ENCODE peak calls at places on chromosomes 3 and 15, in nine cellular contexts. I is effector CD4-positive, alpha-beta T cell; C is osteoblast; Y is H7; J is astrocyte of the spinal cord; S is KBM-7; V is T-helper 2 cell treated with Interferon-gamma antibody and Interleukin-4, amounts not matched to agents 5 μg/mL and 100 μg/mL, for 36 hours; W is caudate nucleus; D is effector memory CD8-positive, alpha-beta T cell. F is an unnamed sample.
A peak's percentile ranks its signal among the peaks of the same experiment; 100 is the strongest.

GRCh38 chr3:87448559-87448958 is 172.2 kb upstream of the POU1F1 start:
- DNase-seq in I (no peak), C (no peak), Y (no peak), J (no peak), S (no peak), V (no peak), W (no peak), D (no peak), F (no peak)

GRCh38 chr3:23992051-23992628 is 47.1 kb downstream of the NR1D2 start:
- DNase-seq in I (no peak), C (peak; percentile 63), Y (no peak), J (peak; percentile 59), S (peak; percentile 70), V (no peak), W (no peak), D (no peak), F (peak; percentile 87)

GRCh38 chr3:51340989-51341636 is 44.0 kb upstream of the MANF start:
- DNase-seq in I (no peak), C (no peak), Y (no peak), J (no peak), S (no peak), V (no peak), W (no peak), D (no peak), F (peak; percentile 5)

GRCh38 chr3:173398111-173398479 is 551 bp downstream of the NLGN1 start:
- DNase-seq in I (no peak), C (peak; percentile 65), Y (no peak), J (no peak), S (no peak), V (no peak), W (no peak), D (no peak), F (peak; percentile 61)

GRCh38 chr3:67000006-67000405 is 1.9 kb downstream of the KBTBD8 start:
- DNase-seq in I (no peak), C (peak; percentile 78), Y (no peak), J (peak; percentile 20), S (peak; percentile 76), V (no peak), W (no peak), D (no peak), F (peak; percentile 55)

GRCh38 chr3:127479449-127479848 is 111.1 kb downstream of the TPRA1 start:
- DNase-seq in I (no peak), C (peak; percentile 57), Y (peak; percentile 80), J (no peak), S (no peak), V (no peak), W (no peak), D (no peak), F (no peak)

GRCh38 chr3:158794936-158795518 is 6.8 kb upstream of the MFSD1 start:
- DNase-seq in I (no peak), C (no peak), Y (no peak), J (peak; percentile 65), S (peak; percentile 55), V (no peak), W (no peak), D (no peak), F (peak; percentile 72)

GRCh38 chr3:165336786-165337185 is 140.6 kb upstream of the SLITRK3 start:
- DNase-seq in I (no peak), C (no peak), Y (no peak), J (peak; percentile 27), S (no peak), V (no peak), W (no peak), D (no peak), F (peak; percentile 88)

GRCh38 chr3:127595303-127595702 is 2.9 kb upstream of the MCM2 start:
- DNase-seq in I (no peak), C (no peak), Y (no peak), J (no peak), S (no peak), V (no peak), W (no peak), D (no peak), F (no peak)

GRCh38 chr3:23096041-23096440 is 107.1 kb upstream of the UBE2E2 start:
- DNase-seq in I (no peak), C (no peak), Y (peak; percentile 60), J (peak; percentile 29), S (no peak), V (no peak), W (no peak), D (no peak), F (no peak)

GRCh38 chr3:29977360-29977759 is 629.0 kb upstream of the TGFBR2 start:
- DNase-seq in I (no peak), C (no peak), Y (no peak), J (peak; percentile 20), S (no peak), V (no peak), W (no peak), D (no peak), F (peak; percentile 30)

GRCh38 chr3:148931574-148931973 is 59.8 kb upstream of the GYG1 start:
- DNase-seq in I (no peak), C (no peak), Y (no peak), J (no peak), S (peak; percentile 9), V (no peak), W (no peak), D (no peak), F (no peak)

GRCh38 chr3:42683875-42684593 is 1.3 kb upstream of the KLHL40 start:
- DNase-seq in I (no peak), C (peak; percentile 100), Y (peak; percentile 75), J (peak; percentile 82), S (no peak), V (peak; percentile 21), W (peak; percentile 86), D (no peak), F (peak; percentile 92)

GRCh38 chr15:36567445-36567844 is 12.0 kb upstream of the CDIN1 start:
- DNase-seq in I (no peak), C (no peak), Y (no peak), J (no peak), S (no peak), V (no peak), W (no peak), D (no peak), F (no peak)

GRCh38 chr15:100981086-100981485 is 61.9 kb downstream of the LRRK1 start:
- DNase-seq in I (no peak), C (no peak), Y (no peak), J (no peak), S (no peak), V (no peak), W (no peak), D (no peak), F (no peak)

GRCh38 chr3:174089592-174089991 is 692.0 kb downstream of the NLGN1 start:
- DNase-seq in I (no peak), C (no peak), Y (no peak), J (no peak), S (no peak), V (no peak), W (no peak), D (no peak), F (no peak)

GRCh38 chr15:63135281-63135680 is 13.6 kb downstream of the LACTB start:
- DNase-seq in I (no peak), C (no peak), Y (no peak), J (no peak), S (no peak), V (no peak), W (no peak), D (no peak), F (no peak)

GRCh38 chr15:41969851-41970431 is 2.4 kb downstream of the EHD4 start:
- DNase-seq in I (peak; percentile 40), C (no peak), Y (no peak), J (no peak), S (peak; percentile 45), V (peak; percentile 42), W (no peak), D (peak; percentile 44), F (no peak)

GRCh38 chr3:42739401-42740158 is 33.5 kb downstream of the CCDC13 start:
- DNase-seq in I (no peak), C (peak; percentile 59), Y (no peak), J (no peak), S (peak; percentile 11), V (no peak), W (peak; percentile 87), D (no peak), F (no peak)

GRCh38 chr3:115804722-115805121 is 181.4 kb downstream of the GAP43 start:
- DNase-seq in I (no peak), C (no peak), Y (no peak), J (peak; percentile 91), S (no peak), V (no peak), W (no peak), D (no peak), F (peak; percentile 94)

GRCh38 chr3:115885621-115886020 is 262.3 kb downstream of the GAP43 start:
- DNase-seq in I (no peak), C (no peak), Y (no peak), J (peak; percentile 19), S (peak; percentile 14), V (no peak), W (no peak), D (no peak), F (peak; percentile 17)

GRCh38 chr15:40856736-40857135 is 12.9 kb downstream of the SPINT1 start:
- DNase-seq in I (no peak), C (peak; percentile 64), Y (no peak), J (no peak), S (no peak), V (no peak), W (no peak), D (no peak), F (no peak)

GRCh38 chr3:95228416-95228815 is 1165.6 kb downstream of the NSUN3 start:
- DNase-seq in I (no peak), C (no peak), Y (no peak), J (no peak), S (peak; percentile 3), V (no peak), W (no peak), D (no peak), F (no peak)

F was measured in amniotic epithelial cell.